ENCODE peak calls at places on chromosomes 2 and 18, in five cellular contexts. P is PC-3, L is GM23338, E is MM.1S, J is SK-N-SH. R is an unnamed sample.
A peak's percentile ranks its signal among the peaks of the same experiment; 100 is the strongest.

GRCh38 chr2:229342376-229342775 is 71.3 kb upstream of the PID1 start:
- DNase-seq in E (no peak), J (peak; percentile 20), L (peak; percentile 86), P (peak; percentile 65), R (peak; percentile 36)

GRCh38 chr2:134609924-134610498 is 108.8 kb downstream of the TMEM163 start:
- DNase-seq in J (no peak), P (no peak), L (no peak), E (no peak), R (no peak)

GRCh38 chr2:145599761-145600160 is 1079.8 kb upstream of the ZEB2 start:
- DNase-seq in L (no peak), J (no peak), P (no peak), E (no peak), R (peak; percentile 83)

GRCh38 chr2:240522406-240522805 is 35.4 kb downstream of the ANKMY1 start:
- DNase-seq in J (no peak), L (no peak), E (no peak), P (no peak), R (no peak)

GRCh38 chr2:69946351-69947077 is 14.9 kb downstream of the ASPRV1 start:
- DNase-seq in J (no peak), E (peak; percentile 57), P (peak; percentile 95), L (no peak), R (peak; percentile 63)

GRCh38 chr2:94870392-94871225 is 621 bp upstream of the TEKT4 start:
- DNase-seq in E (peak; percentile 13), P (peak; percentile 32), J (peak; percentile 45), L (peak; percentile 77), R (no peak)

GRCh38 chr18:48219429-48220145 is 189.6 kb downstream of the ZBTB7C start:
- DNase-seq in J (no peak), L (peak; percentile 21), E (no peak), P (no peak), R (no peak)

GRCh38 chr2:233857511-233858118 is 3.3 kb upstream of the HJURP start:
- DNase-seq in E (peak; percentile 43), L (peak; percentile 73), J (no peak), P (peak; percentile 53), R (peak; percentile 54)

GRCh38 chr2:198312621-198313483 is 508.5 kb downstream of the PLCL1 start:
- DNase-seq in J (no peak), P (no peak), L (no peak), E (no peak), R (no peak)

GRCh38 chr2:63049291-63050185 is 1.1 kb upstream of the OTX1 start:
- DNase-seq in E (no peak), L (peak; percentile 78), P (peak; percentile 7), J (peak; percentile 53), R (peak; percentile 32)

GRCh38 chr18:506264-506663 is 5.8 kb upstream of the COLEC12 start:
- DNase-seq in L (no peak), J (no peak), P (no peak), E (no peak), R (peak; percentile 30)

GRCh38 chr2:112493048-112493447 is 11.1 kb downstream of the TTL start:
- DNase-seq in E (no peak), L (peak; percentile 12), P (peak; percentile 25), J (no peak), R (peak; percentile 38)

GRCh38 chr2:63064197-63064596 is 13.6 kb downstream of the OTX1 start:
- DNase-seq in L (no peak), P (peak; percentile 27), E (no peak), J (no peak), R (no peak)

DNA sequence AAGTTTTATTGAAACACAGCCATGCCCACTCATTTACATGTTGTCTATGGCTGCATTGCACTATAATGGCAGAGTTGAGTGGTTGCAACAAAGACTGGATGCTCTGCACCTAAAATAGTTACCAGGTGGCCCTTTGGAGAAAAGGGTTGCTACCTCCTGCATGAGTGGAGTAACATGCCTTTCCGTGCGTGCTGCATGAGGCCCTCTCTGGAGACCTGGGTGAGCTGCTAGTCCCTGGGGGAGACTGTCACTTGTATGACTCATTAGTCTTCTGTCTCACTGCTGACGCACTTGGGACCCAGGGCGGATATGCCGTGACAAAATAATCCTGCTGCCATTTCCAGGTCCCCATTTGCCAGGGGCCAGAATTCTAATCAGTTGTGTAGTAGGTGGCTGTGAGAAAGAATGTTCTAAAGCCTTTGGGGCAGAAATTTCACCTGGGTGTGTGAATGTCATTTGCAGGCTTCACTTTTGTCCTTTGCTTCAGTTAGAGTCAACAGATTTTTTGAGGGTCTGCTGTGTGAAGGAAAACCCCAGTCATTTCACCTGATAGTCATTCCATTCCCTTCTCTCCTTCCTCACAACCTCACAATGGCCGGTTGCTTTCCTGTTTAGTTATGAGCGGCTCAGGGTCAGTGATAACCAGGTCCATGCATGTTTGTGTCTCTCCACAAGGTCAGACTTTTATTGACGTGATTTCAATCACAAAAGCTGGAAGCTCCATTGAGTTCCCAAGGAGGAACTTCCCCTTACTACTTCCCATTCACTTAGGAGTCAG is 74.0 kb downstream of the NPAS2 start:
- DNase-seq in L (no peak), J (no peak), E (no peak), P (peak; percentile 78), R (no peak)
- H3F3A ChIP-seq in L (no peaks in the 10 kb centered on the region), J (peaks cover 10% of the 10 kb centered on the region), E (no peaks in the 10 kb centered on the region), P (peaks cover 10% of the 10 kb centered on the region), R (peaks cover 20% of the 10 kb centered on the region)

GRCh38 chr2:106185475-106186184 is 8.5 kb downstream of the UXS1 start:
- DNase-seq in P (no peak), E (no peak), L (no peak), J (no peak), R (no peak)
- TF ChIP-seq EZH2phosphoT487 in P (no peak), E (no peak), L (no peak), J (no peak), R (no peak)

GRCh38 chr18:24935008-24935407 is 417.0 kb downstream of the ZNF521 start:
- DNase-seq in P (no peak), J (no peak), E (no peak), L (no peak), R (no peak)
- H3K9me2 ChIP-seq in P (no peaks in the 10 kb centered on the region), J (no peaks in the 10 kb centered on the region), E (no peaks in the 10 kb centered on the region), L (peaks cover 12% of the 10 kb centered on the region), R (no peaks in the 10 kb centered on the region)

GRCh38 chr2:175181104-175181876 is at the start of gene ATP5MC3:
- DNase-seq in L (peak; percentile 98), J (peak; percentile 94), P (peak; percentile 95), E (peak; percentile 99), R (peak; percentile 97)

GRCh38 chr2:175175320-175175719 is 6.2 kb downstream of the ATP5MC3 start:
- DNase-seq in P (no peak), L (no peak), E (no peak), J (no peak), R (no peak)

GRCh38 chr2:175180701-175181103 is 808 bp downstream of the ATP5MC3 start:
- DNase-seq in E (peak; percentile 51), L (peak; percentile 56), P (peak; percentile 28), J (peak; percentile 47), R (peak; percentile 81)

GRCh38 chr2:175175896-175176295 is 5.6 kb downstream of the ATP5MC3 start:
- DNase-seq in E (no peak), J (no peak), P (peak; percentile 89), L (no peak), R (peak; percentile 21)

GRCh38 chr2:175176624-175177023 is 4.9 kb downstream of the ATP5MC3 start:
- DNase-seq in J (no peak), L (no peak), P (no peak), E (no peak), R (no peak)
- H3F3A ChIP-seq in J (no peaks in the 10 kb centered on the region), L (no peaks in the 10 kb centered on the region), P (peaks cover 9% of the 10 kb centered on the region), E (peaks cover 42% of the 10 kb centered on the region), R (peaks cover 49% of the 10 kb centered on the region)